ENCODE peak calls at places on chromosomes 16 and 17, in eight cellular contexts. One of them, this sample, is unnamed.

GRCh38 chr16:1723450-1724147 is 17.6 kb downstream of the MAPK8IP3 start:
- DNase-seq in HAP-1: peak; percentile 71
- DNase-seq in AG08396: peak; percentile 72
- DNase-seq in Calu3: peak; percentile 74
- DNase-seq in stimulated activated CD4-positive, alpha-beta T cell treated with anti-CD3 and anti-CD28 coated beads, Interleukin-4, amount 100 ng/mL, for 24 hours: peak; percentile 51
- DNase-seq in choroid plexus epithelial cell: peak; percentile 63
- DNase-seq in A549: peak; percentile 41
- DNase-seq in left lobe of liver: no peak
- DNase-seq in this sample: no peak

GRCh38 chr16:84568066-84568465 is 49.8 kb downstream of the COTL1 start:
- DNase-seq in HAP-1: no peak
- DNase-seq in AG08396: no peak
- DNase-seq in Calu3: no peak
- DNase-seq in stimulated activated CD4-positive, alpha-beta T cell treated with anti-CD3 and anti-CD28 coated beads, Interleukin-4, amount 100 ng/mL, for 24 hours: no peak
- DNase-seq in choroid plexus epithelial cell: no peak
- DNase-seq in A549: no peak
- DNase-seq in left lobe of liver: no peak
- DNase-seq in this sample: no peak

GRCh38 chr16:58272855-58273254 is 22.0 kb downstream of the PRSS54 start:
- DNase-seq in HAP-1: no peak
- DNase-seq in AG08396: no peak
- DNase-seq in Calu3: no peak
- DNase-seq in stimulated activated CD4-positive, alpha-beta T cell treated with anti-CD3 and anti-CD28 coated beads, Interleukin-4, amount 100 ng/mL, for 24 hours: no peak
- DNase-seq in choroid plexus epithelial cell: no peak
- DNase-seq in A549: peak; percentile 7
- DNase-seq in left lobe of liver: no peak
- DNase-seq in this sample: no peak

GRCh38 chr16:57470683-57471082 is 8.2 kb downstream of the POLR2C start:
- DNase-seq in HAP-1: no peak
- DNase-seq in AG08396: no peak
- DNase-seq in Calu3: peak; percentile 43
- DNase-seq in stimulated activated CD4-positive, alpha-beta T cell treated with anti-CD3 and anti-CD28 coated beads, Interleukin-4, amount 100 ng/mL, for 24 hours: no peak
- DNase-seq in choroid plexus epithelial cell: peak; percentile 66
- DNase-seq in A549: peak; percentile 66
- DNase-seq in left lobe of liver: peak; percentile 76
- DNase-seq in this sample: peak; percentile 38

GRCh38 chr17:82065638-82066303 is at the start of gene DUS1L:
- DNase-seq in HAP-1: peak; percentile 63
- DNase-seq in AG08396: peak; percentile 95
- DNase-seq in Calu3: peak; percentile 71
- DNase-seq in stimulated activated CD4-positive, alpha-beta T cell treated with anti-CD3 and anti-CD28 coated beads, Interleukin-4, amount 100 ng/mL, for 24 hours: peak; percentile 72
- DNase-seq in choroid plexus epithelial cell: peak; percentile 53
- DNase-seq in A549: peak; percentile 72
- DNase-seq in left lobe of liver: no peak
- DNase-seq in this sample: no peak

GRCh38 chr17:77723071-77723908 is 235.2 kb upstream of the TNRC6C start:
- DNase-seq in HAP-1: no peak
- DNase-seq in AG08396: peak; percentile 1
- DNase-seq in Calu3: no peak
- DNase-seq in stimulated activated CD4-positive, alpha-beta T cell treated with anti-CD3 and anti-CD28 coated beads, Interleukin-4, amount 100 ng/mL, for 24 hours: peak; percentile 2
- DNase-seq in choroid plexus epithelial cell: no peak
- DNase-seq in A549: no peak
- DNase-seq in left lobe of liver: peak; percentile 22
- DNase-seq in this sample: no peak

GRCh38 chr16:30637952-30638351 is 12.8 kb upstream of the PRR14 start:
- DNase-seq in HAP-1: peak; percentile 49
- DNase-seq in AG08396: no peak
- DNase-seq in Calu3: peak; percentile 58
- DNase-seq in stimulated activated CD4-positive, alpha-beta T cell treated with anti-CD3 and anti-CD28 coated beads, Interleukin-4, amount 100 ng/mL, for 24 hours: no peak
- DNase-seq in choroid plexus epithelial cell: peak; percentile 71
- DNase-seq in A549: peak; percentile 82
- DNase-seq in left lobe of liver: no peak
- DNase-seq in this sample: peak; percentile 50

GRCh38 chr16:55700067-55700466 is 44.3 kb downstream of the SLC6A2 start:
- DNase-seq in HAP-1: no peak
- DNase-seq in AG08396: no peak
- DNase-seq in Calu3: no peak
- DNase-seq in stimulated activated CD4-positive, alpha-beta T cell treated with anti-CD3 and anti-CD28 coated beads, Interleukin-4, amount 100 ng/mL, for 24 hours: no peak
- DNase-seq in choroid plexus epithelial cell: no peak
- DNase-seq in A549: no peak
- DNase-seq in left lobe of liver: no peak
- DNase-seq in this sample: no peak

GRCh38 chr17:57707892-57708291 is 37.2 kb downstream of the CCDC182 start:
- DNase-seq in HAP-1: no peak
- DNase-seq in AG08396: no peak
- DNase-seq in Calu3: no peak
- DNase-seq in stimulated activated CD4-positive, alpha-beta T cell treated with anti-CD3 and anti-CD28 coated beads, Interleukin-4, amount 100 ng/mL, for 24 hours: no peak
- DNase-seq in choroid plexus epithelial cell: peak; percentile 8
- DNase-seq in A549: no peak
- DNase-seq in left lobe of liver: no peak
- DNase-seq in this sample: no peak

GRCh38 chr16:68605746-68606145 is 39.4 kb upstream of the CDH3 start:
- DNase-seq in HAP-1: no peak
- DNase-seq in AG08396: no peak
- DNase-seq in Calu3: peak; percentile 5
- DNase-seq in stimulated activated CD4-positive, alpha-beta T cell treated with anti-CD3 and anti-CD28 coated beads, Interleukin-4, amount 100 ng/mL, for 24 hours: no peak
- DNase-seq in choroid plexus epithelial cell: peak; percentile 31
- DNase-seq in A549: no peak
- DNase-seq in left lobe of liver: peak; percentile 74
- DNase-seq in this sample: no peak

GRCh38 chr17:80192268-80192667 is 22.4 kb downstream of the CARD14 start:
- DNase-seq in HAP-1: no peak
- DNase-seq in AG08396: no peak
- DNase-seq in Calu3: no peak
- DNase-seq in stimulated activated CD4-positive, alpha-beta T cell treated with anti-CD3 and anti-CD28 coated beads, Interleukin-4, amount 100 ng/mL, for 24 hours: no peak
- DNase-seq in choroid plexus epithelial cell: no peak
- DNase-seq in A549: no peak
- DNase-seq in left lobe of liver: no peak
- DNase-seq in this sample: peak; percentile 19

GRCh38 chr16:30951785-30952184 is 2.9 kb downstream of the ORAI3 start:
- DNase-seq in HAP-1: no peak
- DNase-seq in AG08396: no peak
- DNase-seq in Calu3: no peak
- DNase-seq in stimulated activated CD4-positive, alpha-beta T cell treated with anti-CD3 and anti-CD28 coated beads, Interleukin-4, amount 100 ng/mL, for 24 hours: no peak
- DNase-seq in choroid plexus epithelial cell: peak; percentile 74
- DNase-seq in A549: no peak
- DNase-seq in left lobe of liver: peak; percentile 93
- DNase-seq in this sample: peak; percentile 81

GRCh38 chr16:11152677-11153321 is 103.2 kb downstream of the SOCS1 start:
- DNase-seq in HAP-1: no peak
- DNase-seq in AG08396: no peak
- DNase-seq in Calu3: no peak
- DNase-seq in stimulated activated CD4-positive, alpha-beta T cell treated with anti-CD3 and anti-CD28 coated beads, Interleukin-4, amount 100 ng/mL, for 24 hours: no peak
- DNase-seq in choroid plexus epithelial cell: no peak
- DNase-seq in A549: no peak
- DNase-seq in left lobe of liver: no peak
- DNase-seq in this sample: no peak

GRCh38 chr16:68253721-68254120 is 8.5 kb downstream of the PLA2G15 start:
- DNase-seq in HAP-1: no peak
- DNase-seq in AG08396: no peak
- DNase-seq in Calu3: no peak
- DNase-seq in stimulated activated CD4-positive, alpha-beta T cell treated with anti-CD3 and anti-CD28 coated beads, Interleukin-4, amount 100 ng/mL, for 24 hours: no peak
- DNase-seq in choroid plexus epithelial cell: no peak
- DNase-seq in A549: no peak
- DNase-seq in left lobe of liver: no peak
- DNase-seq in this sample: no peak

GRCh38 chr17:81054308-81054707 is 19.4 kb downstream of the BAIAP2 start:
- DNase-seq in HAP-1: no peak
- DNase-seq in AG08396: no peak
- DNase-seq in Calu3: no peak
- DNase-seq in stimulated activated CD4-positive, alpha-beta T cell treated with anti-CD3 and anti-CD28 coated beads, Interleukin-4, amount 100 ng/mL, for 24 hours: no peak
- DNase-seq in choroid plexus epithelial cell: no peak
- DNase-seq in A549: no peak
- DNase-seq in left lobe of liver: no peak
- DNase-seq in this sample: no peak

GRCh38 chr16:28981517-28981916 is 3.3 kb upstream of the LAT start:
- DNase-seq in HAP-1: peak; percentile 45
- DNase-seq in AG08396: peak; percentile 47
- DNase-seq in Calu3: peak; percentile 34
- DNase-seq in stimulated activated CD4-positive, alpha-beta T cell treated with anti-CD3 and anti-CD28 coated beads, Interleukin-4, amount 100 ng/mL, for 24 hours: peak; percentile 53
- DNase-seq in choroid plexus epithelial cell: peak; percentile 8
- DNase-seq in A549: peak; percentile 61
- DNase-seq in left lobe of liver: no peak
- DNase-seq in this sample: no peak

GRCh38 chr17:37081287-37081686 is 132.5 kb downstream of the AATF start:
- DNase-seq in HAP-1: no peak
- DNase-seq in AG08396: no peak
- DNase-seq in Calu3: no peak
- DNase-seq in stimulated activated CD4-positive, alpha-beta T cell treated with anti-CD3 and anti-CD28 coated beads, Interleukin-4, amount 100 ng/mL, for 24 hours: no peak
- DNase-seq in choroid plexus epithelial cell: peak; percentile 26
- DNase-seq in A549: peak; percentile 22
- DNase-seq in left lobe of liver: no peak
- DNase-seq in this sample: no peak

GRCh38 chr17:70168044-70168978 is 1.0 kb upstream of the KCNJ2 start:
- DNase-seq in HAP-1: peak; percentile 46
- DNase-seq in AG08396: peak; percentile 51
- DNase-seq in Calu3: peak; percentile 37
- DNase-seq in stimulated activated CD4-positive, alpha-beta T cell treated with anti-CD3 and anti-CD28 coated beads, Interleukin-4, amount 100 ng/mL, for 24 hours: no peak
- DNase-seq in choroid plexus epithelial cell: peak; percentile 92
- DNase-seq in A549: peak; percentile 80
- DNase-seq in left lobe of liver: peak; percentile 52
- DNase-seq in this sample: no peak